ENCODE peak calls at places on chromosomes 5 and 9, in four cellular contexts. W, D, S and Y are unnamed samples.

GRCh38 chr9:114285166-114285867 is 37.6 kb upstream of the ORM1 start:
- DNase-seq in D (no peak), W (peak), S (no peak), Y (no peak)

GRCh38 chr9:127066060-127066774 is 56.2 kb downstream of the ANGPTL2 start:
- DNase-seq in D (no peak), S (no peak), W (no peak), Y (no peak)

GRCh38 chr9:136300016-136300415 is 3.9 kb downstream of the CCDC187 start:
- DNase-seq in W (no peak), S (no peak), D (no peak), Y (no peak)

GRCh38 chr9:113511047-113511521 is 47.6 kb downstream of the RGS3 start:
- DNase-seq in S (no peak), W (no peak), D (no peak), Y (no peak)

GRCh38 chr5:122154910-122155309 is 25.6 kb downstream of the ZNF474 start:
- DNase-seq in D (no peak), W (peak), S (no peak), Y (no peak)

GRCh38 chr9:38345851-38346755 is 46.4 kb upstream of the ALDH1B1 start:
- DNase-seq in D (no peak), S (no peak), W (no peak), Y (no peak)

GRCh38 chr9:128420651-128421473 is at the start of gene CERCAM:
- DNase-seq in S (no peak), W (peak), D (no peak), Y (peak)

GRCh38 chr5:137370511-137371071 is 128.5 kb downstream of the SPOCK1 start:
- DNase-seq in D (no peak), S (no peak), W (no peak), Y (no peak)

GRCh38 chr5:150363185-150363584 is 5.7 kb downstream of the TCOF1 start:
- DNase-seq in W (no peak), S (no peak), D (no peak), Y (no peak)

GRCh38 chr9:75041041-75041440 is 12.9 kb upstream of the CARNMT1 start:
- DNase-seq in D (no peak), S (no peak), W (no peak), Y (no peak)

DNA sequence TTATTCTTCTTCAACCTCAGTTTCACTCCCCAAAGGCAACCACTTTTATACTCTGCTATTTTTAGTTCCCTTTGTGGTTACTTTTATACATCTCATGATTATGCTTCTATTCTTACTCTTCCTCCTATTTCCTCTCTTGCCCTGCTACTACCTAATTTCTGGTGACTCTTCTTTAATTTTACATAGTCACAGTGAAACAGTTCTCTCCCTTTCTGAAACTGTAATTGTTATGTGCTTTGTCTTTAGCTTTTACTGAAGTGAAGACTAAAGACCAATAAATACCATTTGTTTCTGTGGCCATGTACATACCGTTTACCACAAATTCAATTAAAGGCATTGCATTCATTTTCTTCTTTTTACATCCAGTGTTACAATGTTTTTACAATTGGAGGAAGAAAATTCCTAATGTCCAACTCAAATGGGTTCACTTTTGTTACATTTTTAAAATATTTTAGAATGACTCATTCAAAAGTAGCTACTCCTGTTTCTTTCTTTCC is 410.6 kb downstream of the PSAT1 start:
- DNase-seq in W (no peak), S (peak), D (peak), Y (no peak)
- TF ChIP-seq SPI1 in W (no peak), S (peak), D (peak), Y (no peak)

GRCh38 chr9:2138646-2139045 is 123.5 kb downstream of the SMARCA2 start:
- DNase-seq in D (no peak), W (no peak), S (no peak), Y (no peak)

GRCh38 chr9:2128611-2129010 is 113.5 kb downstream of the SMARCA2 start:
- DNase-seq in D (no peak), S (no peak), W (no peak), Y (no peak)

GRCh38 chr9:2132484-2133082 is 117.4 kb downstream of the SMARCA2 start:
- DNase-seq in D (no peak), S (no peak), W (peak), Y (no peak)

GRCh38 chr9:2134391-2134790 is 119.2 kb downstream of the SMARCA2 start:
- DNase-seq in D (no peak), S (no peak), W (no peak), Y (no peak)
- TF ChIP-seq SPI1 in D (no peak), S (no peak), W (no peak), Y (no peak)

DNA sequence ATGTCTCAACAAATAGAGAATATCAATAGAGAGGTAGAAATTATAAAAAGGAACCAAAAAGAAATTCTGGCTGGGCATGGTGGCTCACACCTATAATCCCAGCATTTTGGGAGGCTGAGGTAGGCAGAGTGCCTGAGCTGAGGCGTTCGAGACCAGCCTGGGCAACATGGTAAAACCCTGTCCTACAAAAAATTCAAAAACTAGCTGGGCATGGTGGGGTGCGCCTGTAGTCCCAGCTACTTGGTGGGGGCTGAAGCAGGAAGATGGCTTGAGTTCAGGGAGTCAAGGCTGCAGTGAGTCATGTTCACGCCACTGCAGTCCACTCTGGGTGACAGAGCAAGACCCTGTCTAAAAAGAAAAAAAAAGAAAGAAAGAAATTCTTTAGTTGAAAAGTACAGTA is 24.9 kb downstream of the IPPK start:
- DNase-seq in S (no peak), W (no peak), D (no peak), Y (no peak)
- TF ChIP-seq SPI1 in S (no peak), W (no peak), D (no peak), Y (no peak)

GRCh38 chr9:88776717-88777497 is 214.4 kb upstream of the S1PR3 start:
- DNase-seq in S (no peak), D (no peak), W (peak), Y (no peak)

GRCh38 chr9:88775966-88776365 is 215.3 kb upstream of the S1PR3 start:
- DNase-seq in W (no peak), S (no peak), D (no peak), Y (no peak)

GRCh38 chr9:88775559-88775958 is 215.7 kb upstream of the S1PR3 start:
- DNase-seq in W (no peak), D (no peak), S (no peak), Y (no peak)

GRCh38 chr9:88775037-88775471 is 216.2 kb upstream of the S1PR3 start:
- DNase-seq in D (no peak), S (no peak), W (peak), Y (no peak)

DNA sequence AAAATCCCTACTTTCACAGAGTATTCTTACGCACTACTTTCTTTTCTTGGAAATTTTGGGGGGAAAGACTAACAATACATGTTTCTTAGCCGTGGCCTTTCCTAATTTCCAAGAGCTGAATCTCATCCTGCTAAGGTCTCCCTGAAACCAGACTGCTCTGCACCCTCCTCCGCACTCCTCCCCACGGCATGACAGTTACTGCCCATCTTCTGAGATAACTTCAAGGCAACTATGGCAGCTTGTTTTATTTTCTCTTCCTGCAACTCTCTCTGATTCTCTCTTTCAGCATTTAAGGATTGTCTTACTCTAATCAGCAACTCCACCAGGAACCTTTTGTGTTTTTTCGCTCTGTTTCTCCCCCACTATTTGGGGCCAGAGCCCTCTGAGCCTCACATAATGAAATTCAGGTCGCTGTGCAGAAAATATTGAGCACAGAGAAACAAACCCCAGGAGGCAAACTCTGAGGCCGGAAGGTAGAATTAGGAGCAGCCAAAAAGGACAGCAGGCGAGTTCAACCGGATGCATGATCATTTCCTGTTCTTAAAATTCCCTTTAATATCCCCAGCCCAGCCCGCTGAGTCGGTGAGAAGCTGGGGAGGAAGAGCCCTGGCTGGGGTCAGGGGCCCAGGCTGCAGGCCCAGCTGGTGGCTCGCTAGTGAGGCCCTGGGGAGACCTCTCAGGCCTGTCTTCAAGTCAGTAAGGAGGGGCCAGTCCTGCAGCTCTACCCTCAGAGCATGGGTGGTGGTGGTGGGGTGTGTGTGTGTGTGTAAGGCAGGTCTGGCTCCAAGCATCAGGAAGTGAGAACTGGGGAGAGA is 213.6 kb upstream of the S1PR3 start:
- DNase-seq in W (peak), S (no peak), D (no peak), Y (no peak)
- TF ChIP-seq SPI1 in W (no peak), S (no peak), D (no peak), Y (no peak)